ENCODE peak calls at places on chromosome 15, in seven cellular contexts. One of them, this sample, is unnamed. For H3K27me3, the result is how much of the 10 kb centered on the place peaks cover.

GRCh38 chr15:67685008-67685599 is 140.2 kb upstream of the SKOR1 start:
- DNase-seq in naive thymus-derived CD4-positive, alpha-beta T cell: no peak
- DNase-seq in ovary: no peak
- DNase-seq in mesendoderm: peak
- DNase-seq in mammary epithelial cell: peak
- DNase-seq in heart left ventricle: no peak
- DNase-seq in pancreas: no peak
- DNase-seq in this sample: peak

GRCh38 chr15:96720251-96720650 is 389.8 kb downstream of the NR2F2 start:
- DNase-seq in naive thymus-derived CD4-positive, alpha-beta T cell: no peak
- DNase-seq in ovary: no peak
- DNase-seq in mesendoderm: no peak
- DNase-seq in mammary epithelial cell: no peak
- DNase-seq in heart left ventricle: no peak
- DNase-seq in pancreas: no peak
- DNase-seq in this sample: no peak

GRCh38 chr15:74489518-74490338 is 28.8 kb upstream of the UBL7 start:
- DNase-seq in naive thymus-derived CD4-positive, alpha-beta T cell: peak
- DNase-seq in ovary: peak
- DNase-seq in mesendoderm: peak
- DNase-seq in mammary epithelial cell: peak
- DNase-seq in heart left ventricle: peak
- DNase-seq in pancreas: peak
- DNase-seq in this sample: peak

GRCh38 chr15:49881866-49882265 is 237.2 kb downstream of the ATP8B4 start:
- DNase-seq in naive thymus-derived CD4-positive, alpha-beta T cell: no peak
- DNase-seq in ovary: no peak
- DNase-seq in mesendoderm: no peak
- DNase-seq in mammary epithelial cell: no peak
- DNase-seq in heart left ventricle: no peak
- DNase-seq in pancreas: no peak
- DNase-seq in this sample: no peak

GRCh38 chr15:34147371-34148140 is 45.7 kb downstream of the PGBD4 start:
- DNase-seq in naive thymus-derived CD4-positive, alpha-beta T cell: no peak
- DNase-seq in ovary: no peak
- DNase-seq in mesendoderm: no peak
- DNase-seq in mammary epithelial cell: peak
- DNase-seq in heart left ventricle: no peak
- DNase-seq in pancreas: no peak
- DNase-seq in this sample: no peak

GRCh38 chr15:91710072-91710471 is 143.4 kb upstream of the SLCO3A1 start:
- DNase-seq in naive thymus-derived CD4-positive, alpha-beta T cell: no peak
- DNase-seq in ovary: no peak
- DNase-seq in mesendoderm: peak
- DNase-seq in mammary epithelial cell: peak
- DNase-seq in heart left ventricle: no peak
- DNase-seq in pancreas: no peak
- DNase-seq in this sample: no peak

GRCh38 chr15:60340207-60340921 is 57.4 kb downstream of the ANXA2 start:
- DNase-seq in naive thymus-derived CD4-positive, alpha-beta T cell: no peak
- DNase-seq in ovary: no peak
- DNase-seq in mesendoderm: peak
- DNase-seq in mammary epithelial cell: no peak
- DNase-seq in heart left ventricle: no peak
- DNase-seq in pancreas: no peak
- DNase-seq in this sample: no peak

GRCh38 chr15:90141646-90142045 is 39.4 kb upstream of the IDH2 start:
- DNase-seq in naive thymus-derived CD4-positive, alpha-beta T cell: no peak
- DNase-seq in ovary: no peak
- DNase-seq in mesendoderm: no peak
- DNase-seq in mammary epithelial cell: no peak
- DNase-seq in heart left ventricle: no peak
- DNase-seq in pancreas: no peak
- DNase-seq in this sample: no peak

GRCh38 chr15:81163961-81164800 is 30.1 kb downstream of the CFAP161 start:
- DNase-seq in naive thymus-derived CD4-positive, alpha-beta T cell: no peak
- DNase-seq in ovary: no peak
- DNase-seq in mesendoderm: no peak
- DNase-seq in mammary epithelial cell: peak
- DNase-seq in heart left ventricle: no peak
- DNase-seq in pancreas: no peak
- DNase-seq in this sample: no peak

GRCh38 chr15:56732135-56732880 is 1.0 kb downstream of the ZNF280D start:
- DNase-seq in naive thymus-derived CD4-positive, alpha-beta T cell: peak
- DNase-seq in ovary: no peak
- DNase-seq in mesendoderm: peak
- DNase-seq in mammary epithelial cell: peak
- DNase-seq in heart left ventricle: no peak
- DNase-seq in pancreas: no peak
- DNase-seq in this sample: no peak

GRCh38 chr15:26051771-26052685 is 188.9 kb upstream of the ATP10A start:
- DNase-seq in naive thymus-derived CD4-positive, alpha-beta T cell: no peak
- DNase-seq in ovary: no peak
- DNase-seq in mesendoderm: no peak
- DNase-seq in mammary epithelial cell: no peak
- DNase-seq in heart left ventricle: peak
- DNase-seq in pancreas: no peak
- DNase-seq in this sample: no peak

GRCh38 chr15:24848050-24848449 is 106.7 kb upstream of the SNRPN start:
- DNase-seq in naive thymus-derived CD4-positive, alpha-beta T cell: no peak
- DNase-seq in ovary: no peak
- DNase-seq in mesendoderm: peak
- DNase-seq in mammary epithelial cell: no peak
- DNase-seq in heart left ventricle: peak
- DNase-seq in pancreas: peak
- DNase-seq in this sample: no peak

GRCh38 chr15:43989938-43990337 is 163.1 kb downstream of the WDR76 start:
- DNase-seq in naive thymus-derived CD4-positive, alpha-beta T cell: no peak
- DNase-seq in ovary: no peak
- DNase-seq in mesendoderm: no peak
- DNase-seq in mammary epithelial cell: no peak
- DNase-seq in heart left ventricle: no peak
- DNase-seq in pancreas: no peak
- DNase-seq in this sample: no peak

GRCh38 chr15:31326729-31327673 is at the start of gene KLF13:
- DNase-seq in naive thymus-derived CD4-positive, alpha-beta T cell: no peak
- DNase-seq in ovary: peak
- DNase-seq in mesendoderm: no peak
- DNase-seq in mammary epithelial cell: peak
- DNase-seq in heart left ventricle: peak
- DNase-seq in pancreas: no peak
- DNase-seq in this sample: no peak

GRCh38 chr15:74320358-74321247 is 46.8 kb downstream of the CYP11A1 start:
- DNase-seq in naive thymus-derived CD4-positive, alpha-beta T cell: no peak
- DNase-seq in ovary: peak
- DNase-seq in mesendoderm: peak
- DNase-seq in mammary epithelial cell: peak
- DNase-seq in heart left ventricle: peak
- DNase-seq in pancreas: peak
- DNase-seq in this sample: no peak

GRCh38 chr15:51283026-51283425 is 55.4 kb downstream of the CYP19A1 start:
- DNase-seq in naive thymus-derived CD4-positive, alpha-beta T cell: no peak
- DNase-seq in ovary: no peak
- DNase-seq in mesendoderm: no peak
- DNase-seq in mammary epithelial cell: no peak
- DNase-seq in heart left ventricle: no peak
- DNase-seq in pancreas: no peak
- DNase-seq in this sample: no peak

GRCh38 chr15:35618260-35619188 is 72.6 kb upstream of the DPH6 start:
- DNase-seq in naive thymus-derived CD4-positive, alpha-beta T cell: no peak
- DNase-seq in ovary: no peak
- DNase-seq in mesendoderm: no peak
- DNase-seq in mammary epithelial cell: no peak
- DNase-seq in heart left ventricle: no peak
- DNase-seq in pancreas: no peak
- DNase-seq in this sample: no peak

GRCh38 chr15:98842973-98843285 is 164.7 kb downstream of the PGPEP1L start:
- DNase-seq in naive thymus-derived CD4-positive, alpha-beta T cell: no peak
- DNase-seq in ovary: no peak
- DNase-seq in mesendoderm: no peak
- DNase-seq in mammary epithelial cell: no peak
- DNase-seq in heart left ventricle: no peak
- DNase-seq in pancreas: no peak
- DNase-seq in this sample: no peak

GRCh38 chr15:73052679-73053397 is 575 bp downstream of the NEO1 start:
- DNase-seq in naive thymus-derived CD4-positive, alpha-beta T cell: peak
- DNase-seq in ovary: peak
- DNase-seq in mesendoderm: peak
- DNase-seq in mammary epithelial cell: peak
- DNase-seq in heart left ventricle: peak
- DNase-seq in pancreas: peak
- DNase-seq in this sample: no peak
- H3K27me3 ChIP-seq in naive thymus-derived CD4-positive, alpha-beta T cell: under half
- H3K27me3 ChIP-seq in ovary: under half
- H3K27me3 ChIP-seq in mesendoderm: under half
- H3K27me3 ChIP-seq in mammary epithelial cell: under half
- H3K27me3 ChIP-seq in heart left ventricle: under half
- H3K27me3 ChIP-seq in pancreas: under half
- H3K27me3 ChIP-seq in this sample: under half

DNA sequence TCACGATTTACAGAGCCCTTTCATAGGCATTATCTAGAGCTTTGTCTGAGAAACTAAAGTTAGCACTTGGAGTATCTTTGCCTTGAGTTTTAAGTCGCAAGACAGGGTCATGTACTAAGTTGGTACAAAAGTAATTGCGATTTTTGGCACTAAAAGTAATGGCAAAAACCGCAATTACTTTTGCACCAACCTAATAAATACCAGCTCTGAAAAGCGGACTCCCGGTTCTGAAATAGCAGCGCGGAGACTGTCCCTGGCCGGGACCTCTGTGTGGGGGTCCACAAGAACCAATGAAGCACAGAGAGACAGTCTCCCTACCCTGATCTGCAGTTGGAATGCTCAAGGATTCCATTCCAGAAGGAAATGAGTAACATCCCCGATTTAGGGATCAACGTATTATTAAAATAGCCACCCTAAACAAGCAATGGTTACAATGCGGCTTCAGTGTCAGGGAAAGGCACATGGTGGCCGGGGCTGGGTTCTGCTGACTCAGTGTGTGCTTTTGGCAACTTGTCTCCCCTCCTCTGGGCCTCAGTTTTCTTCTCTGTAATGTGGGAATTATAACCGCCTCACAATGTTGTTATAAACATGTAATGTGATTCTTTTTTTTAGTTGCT is 150.3 kb upstream of the MCTP2 start:
- DNase-seq in naive thymus-derived CD4-positive, alpha-beta T cell: no peak
- DNase-seq in ovary: no peak
- DNase-seq in mesendoderm: no peak
- DNase-seq in mammary epithelial cell: no peak
- DNase-seq in heart left ventricle: no peak
- DNase-seq in pancreas: no peak
- DNase-seq in this sample: no peak
- H3K27me3 ChIP-seq in naive thymus-derived CD4-positive, alpha-beta T cell: under half
- H3K27me3 ChIP-seq in ovary: under half
- H3K27me3 ChIP-seq in mesendoderm: under half
- H3K27me3 ChIP-seq in mammary epithelial cell: under half
- H3K27me3 ChIP-seq in heart left ventricle: under half
- H3K27me3 ChIP-seq in pancreas: under half
- H3K27me3 ChIP-seq in this sample: under half

GRCh38 chr15:85120351-85121113 is 138.9 kb downstream of the PDE8A start:
- DNase-seq in naive thymus-derived CD4-positive, alpha-beta T cell: no peak
- DNase-seq in ovary: no peak
- DNase-seq in mesendoderm: no peak
- DNase-seq in mammary epithelial cell: no peak
- DNase-seq in heart left ventricle: no peak
- DNase-seq in pancreas: no peak
- DNase-seq in this sample: no peak

GRCh38 chr15:85128636-85129035 is 147.0 kb downstream of the PDE8A start:
- DNase-seq in naive thymus-derived CD4-positive, alpha-beta T cell: no peak
- DNase-seq in ovary: no peak
- DNase-seq in mesendoderm: no peak
- DNase-seq in mammary epithelial cell: peak
- DNase-seq in heart left ventricle: no peak
- DNase-seq in pancreas: no peak
- DNase-seq in this sample: no peak

GRCh38 chr15:85125056-85125661 is 143.5 kb downstream of the PDE8A start:
- DNase-seq in naive thymus-derived CD4-positive, alpha-beta T cell: no peak
- DNase-seq in ovary: no peak
- DNase-seq in mesendoderm: peak
- DNase-seq in mammary epithelial cell: peak
- DNase-seq in heart left ventricle: no peak
- DNase-seq in pancreas: no peak
- DNase-seq in this sample: no peak

GRCh38 chr15:85118581-85118980 is 136.9 kb downstream of the PDE8A start:
- DNase-seq in naive thymus-derived CD4-positive, alpha-beta T cell: no peak
- DNase-seq in ovary: no peak
- DNase-seq in mesendoderm: no peak
- DNase-seq in mammary epithelial cell: no peak
- DNase-seq in heart left ventricle: peak
- DNase-seq in pancreas: no peak
- DNase-seq in this sample: no peak

GRCh38 chr15:85124173-85124572 is 142.5 kb downstream of the PDE8A start:
- DNase-seq in naive thymus-derived CD4-positive, alpha-beta T cell: no peak
- DNase-seq in ovary: no peak
- DNase-seq in mesendoderm: no peak
- DNase-seq in mammary epithelial cell: no peak
- DNase-seq in heart left ventricle: no peak
- DNase-seq in pancreas: no peak
- DNase-seq in this sample: no peak
- H3K27me3 ChIP-seq in naive thymus-derived CD4-positive, alpha-beta T cell: under half
- H3K27me3 ChIP-seq in ovary: under half
- H3K27me3 ChIP-seq in mesendoderm: under half
- H3K27me3 ChIP-seq in mammary epithelial cell: under half
- H3K27me3 ChIP-seq in heart left ventricle: under half
- H3K27me3 ChIP-seq in pancreas: under half
- H3K27me3 ChIP-seq in this sample: under half

GRCh38 chr15:38072507-38073277 is 138.3 kb downstream of the TMCO5A start:
- DNase-seq in naive thymus-derived CD4-positive, alpha-beta T cell: no peak
- DNase-seq in ovary: peak
- DNase-seq in mesendoderm: peak
- DNase-seq in mammary epithelial cell: peak
- DNase-seq in heart left ventricle: peak
- DNase-seq in pancreas: peak
- DNase-seq in this sample: peak
- H3K27me3 ChIP-seq in naive thymus-derived CD4-positive, alpha-beta T cell: under half
- H3K27me3 ChIP-seq in ovary: under half
- H3K27me3 ChIP-seq in mesendoderm: under half
- H3K27me3 ChIP-seq in mammary epithelial cell: under half
- H3K27me3 ChIP-seq in heart left ventricle: under half
- H3K27me3 ChIP-seq in pancreas: under half
- H3K27me3 ChIP-seq in this sample: under half

GRCh38 chr15:76343313-76343996 is 6.9 kb downstream of the ISL2 start:
- DNase-seq in naive thymus-derived CD4-positive, alpha-beta T cell: no peak
- DNase-seq in ovary: no peak
- DNase-seq in mesendoderm: peak
- DNase-seq in mammary epithelial cell: no peak
- DNase-seq in heart left ventricle: no peak
- DNase-seq in pancreas: no peak
- DNase-seq in this sample: no peak
- H3K27me3 ChIP-seq in naive thymus-derived CD4-positive, alpha-beta T cell: half or more
- H3K27me3 ChIP-seq in ovary: under half
- H3K27me3 ChIP-seq in mesendoderm: half or more
- H3K27me3 ChIP-seq in mammary epithelial cell: half or more
- H3K27me3 ChIP-seq in heart left ventricle: half or more
- H3K27me3 ChIP-seq in pancreas: under half
- H3K27me3 ChIP-seq in this sample: half or more

This sample was measured in iPS DF 6.9.